ENCODE peak calls at places on chromosome 11, in five cellular contexts. W, J, P, Z and Y are unnamed samples.

GRCh38 chr11:84091212-84091986 is 805.2 kb upstream of the CCDC90B start:
- ATAC-seq in W (no peak), J (no peak), P (no peak), Z (no peak), Y (no peak)

GRCh38 chr11:27921472-27921871 is 186.5 kb downstream of the KIF18A start:
- ATAC-seq in W (no peak), J (no peak), P (no peak), Z (no peak), Y (no peak)

GRCh38 chr11:128231845-128232410 is 355.4 kb downstream of the ETS1 start:
- ATAC-seq in W (no peak), J (no peak), P (no peak), Z (no peak), Y (no peak)

GRCh38 chr11:34558673-34559072 is 45.1 kb upstream of the ELF5 start:
- ATAC-seq in W (no peak), J (no peak), P (no peak), Z (no peak), Y (no peak)

GRCh38 chr11:46970913-46971625 is 34.5 kb downstream of the CSTPP1 start:
- ATAC-seq in W (no peak), J (no peak), P (no peak), Z (no peak), Y (no peak)

GRCh38 chr11:1780700-1781592 is 17.2 kb upstream of the CTSD start:
- ATAC-seq in W (peak), J (peak), P (no peak), Z (no peak), Y (peak)

GRCh38 chr11:66999555-66999954 is 23.4 kb upstream of the SYT12 start:
- ATAC-seq in W (no peak), J (no peak), P (no peak), Z (no peak), Y (no peak)

GRCh38 chr11:117096140-117096972 is 1.9 kb downstream of the SIK3 start:
- ATAC-seq in W (peak), J (peak), P (peak), Z (no peak), Y (peak)

GRCh38 chr11:19810852-19811251 is 98.2 kb downstream of the NAV2 start:
- ATAC-seq in W (no peak), J (no peak), P (no peak), Z (no peak), Y (no peak)

GRCh38 chr11:121111053-121111724 is 10.1 kb downstream of the TECTA start:
- ATAC-seq in W (no peak), J (no peak), P (no peak), Z (no peak), Y (no peak)

GRCh38 chr11:119347242-119347641 is 737 bp upstream of the MFRP start:
- ATAC-seq in W (no peak), J (no peak), P (no peak), Z (peak), Y (no peak)

GRCh38 chr11:110112457-110112856 is 19.3 kb downstream of the ZC3H12C start:
- ATAC-seq in W (no peak), J (no peak), P (no peak), Z (no peak), Y (no peak)

GRCh38 chr11:59141673-59142460 is 789 bp upstream of the FAM111A start:
- ATAC-seq in W (peak), J (no peak), P (peak), Z (no peak), Y (no peak)

GRCh38 chr11:74179234-74180126 is 8.4 kb downstream of the PPME1 start:
- ATAC-seq in W (no peak), J (no peak), P (no peak), Z (no peak), Y (no peak)

GRCh38 chr11:124801014-124801413 is 808 bp upstream of the MSANTD2 start:
- ATAC-seq in W (no peak), J (no peak), P (no peak), Z (peak), Y (no peak)

GRCh38 chr11:11709447-11710239 is 87.8 kb upstream of the GALNT18 start:
- ATAC-seq in W (no peak), J (no peak), P (no peak), Z (no peak), Y (no peak)

GRCh38 chr11:74171630-74172465 is 759 bp downstream of the PPME1 start:
- ATAC-seq in W (no peak), J (no peak), P (no peak), Z (no peak), Y (no peak)

GRCh38 chr11:133889188-133889587 is 43.9 kb upstream of the SPATA19 start:
- ATAC-seq in W (no peak), J (no peak), P (no peak), Z (no peak), Y (no peak)

GRCh38 chr11:20342347-20343279 is 20.9 kb upstream of the HTATIP2 start:
- ATAC-seq in W (peak), J (no peak), P (peak), Z (no peak), Y (no peak)

GRCh38 chr11:120197254-120197891 is 13.5 kb upstream of the OAF start:
- ATAC-seq in W (no peak), J (no peak), P (no peak), Z (peak), Y (no peak)

GRCh38 chr11:120973501-120973900 is 50.4 kb upstream of the TBCEL start:
- ATAC-seq in W (no peak), J (no peak), P (no peak), Z (no peak), Y (no peak)

GRCh38 chr11:64415286-64415685 is 56.3 kb downstream of the RPS6KA4 start:
- ATAC-seq in W (no peak), J (no peak), P (no peak), Z (no peak), Y (no peak)

GRCh38 chr11:65301491-65302329 is 13.0 kb upstream of the CDC42EP2 start:
- ATAC-seq in W (no peak), J (no peak), P (no peak), Z (peak), Y (no peak)

GRCh38 chr11:121534131-121535093 is 81.6 kb upstream of the SORL1-AS1 start:
- ATAC-seq in W (no peak), J (no peak), P (no peak), Z (no peak), Y (no peak)

GRCh38 chr11:70603064-70603755 is 204.9 kb downstream of the CTTN start:
- ATAC-seq in W (no peak), J (no peak), P (no peak), Z (no peak), Y (peak)

GRCh38 chr11:117980280-117980679 is 5.9 kb upstream of the IL10RA start:
- ATAC-seq in W (no peak), J (no peak), P (peak), Z (no peak), Y (peak)

GRCh38 chr11:117621226-117621625 is 175.8 kb downstream of the DSCAML1 start:
- ATAC-seq in W (no peak), J (no peak), P (no peak), Z (no peak), Y (no peak)

GRCh38 chr11:71286701-71287643 is 34.6 kb upstream of the SHANK2 start:
- ATAC-seq in W (no peak), J (no peak), P (no peak), Z (no peak), Y (peak)

GRCh38 chr11:122556605-122557004 is 98.9 kb upstream of the UBASH3B start:
- ATAC-seq in W (no peak), J (no peak), P (no peak), Z (peak), Y (no peak)

GRCh38 chr11:74672332-74672955 is 58.8 kb downstream of the CHRDL2 start:
- ATAC-seq in W (no peak), J (no peak), P (no peak), Z (no peak), Y (no peak)

GRCh38 chr11:76588455-76589325 is 81.9 kb downstream of the LRRC32 start:
- ATAC-seq in W (peak), J (peak), P (peak), Z (peak), Y (peak)

GRCh38 chr11:92859290-92859689 is 110.2 kb upstream of the MTNR1B start:
- ATAC-seq in W (no peak), J (no peak), P (no peak), Z (no peak), Y (no peak)

GRCh38 chr11:84871116-84871515 is 756.0 kb downstream of the DLG2 start:
- ATAC-seq in W (no peak), J (no peak), P (no peak), Z (no peak), Y (no peak)

GRCh38 chr11:75148436-75148983 is 2.4 kb upstream of the SLCO2B1 start:
- ATAC-seq in W (no peak), J (no peak), P (no peak), Z (no peak), Y (no peak)

GRCh38 chr11:135008001-135008405 is 596.0 kb upstream of the B3GAT1 start:
- ATAC-seq in W (no peak), J (no peak), P (no peak), Z (no peak), Y (no peak)

GRCh38 chr11:85945788-85946187 is 90.6 kb downstream of the CCDC83 start:
- ATAC-seq in W (peak), J (peak), P (no peak), Z (no peak), Y (no peak)

GRCh38 chr11:127683321-127683720 is 682.8 kb upstream of the KIRREL3 start:
- ATAC-seq in W (no peak), J (no peak), P (no peak), Z (no peak), Y (no peak)